ENCODE peak calls at places on chromosomes 1 and 21, in six cellular contexts. One of them, this sample, is unnamed.

GRCh38 chr1:237012789-237013383 is 8.6 kb upstream of the MT1HL1 start:
- DNase-seq in trophoblast cell: no peak
- DNase-seq in mesenchymal stem cell: no peak
- DNase-seq in IMR-90: no peak
- DNase-seq in H1: no peak
- DNase-seq in neuronal stem cell: no peak
- DNase-seq in this sample: no peak

GRCh38 chr1:36349241-36349671 is 25.8 kb upstream of the EVA1B start:
- DNase-seq in mesenchymal stem cell: peak
- DNase-seq in neuronal stem cell: no peak
- DNase-seq in trophoblast cell: peak
- DNase-seq in IMR-90: peak
- DNase-seq in H1: no peak
- DNase-seq in this sample: no peak

GRCh38 chr1:81894867-81895266 is 94.1 kb downstream of the ADGRL2 start:
- DNase-seq in neuronal stem cell: no peak
- DNase-seq in IMR-90: no peak
- DNase-seq in mesenchymal stem cell: peak
- DNase-seq in H1: no peak
- DNase-seq in trophoblast cell: no peak
- DNase-seq in this sample: no peak

GRCh38 chr1:55870076-55870475 is 654.9 kb upstream of the USP24 start:
- DNase-seq in IMR-90: no peak
- DNase-seq in mesenchymal stem cell: no peak
- DNase-seq in trophoblast cell: no peak
- DNase-seq in neuronal stem cell: no peak
- DNase-seq in H1: no peak
- DNase-seq in this sample: no peak

GRCh38 chr1:153794671-153795324 is 19.6 kb downstream of the SLC27A3 start:
- DNase-seq in neuronal stem cell: peak
- DNase-seq in trophoblast cell: no peak
- DNase-seq in IMR-90: no peak
- DNase-seq in mesenchymal stem cell: no peak
- DNase-seq in H1: peak
- DNase-seq in this sample: no peak

GRCh38 chr1:211735208-211736170 is 60.1 kb upstream of the NEK2 start:
- DNase-seq in H1: peak
- DNase-seq in mesenchymal stem cell: peak
- DNase-seq in trophoblast cell: peak
- DNase-seq in neuronal stem cell: no peak
- DNase-seq in IMR-90: peak
- DNase-seq in this sample: peak

GRCh38 chr1:8862528-8862927 is 16.0 kb downstream of the ENO1 start:
- DNase-seq in mesenchymal stem cell: peak
- DNase-seq in H1: peak
- DNase-seq in neuronal stem cell: no peak
- DNase-seq in trophoblast cell: no peak
- DNase-seq in IMR-90: no peak
- DNase-seq in this sample: peak

GRCh38 chr1:37167479-37167878 is 133.2 kb upstream of the GRIK3 start:
- DNase-seq in mesenchymal stem cell: no peak
- DNase-seq in H1: no peak
- DNase-seq in neuronal stem cell: no peak
- DNase-seq in trophoblast cell: no peak
- DNase-seq in IMR-90: no peak
- DNase-seq in this sample: no peak

GRCh38 chr1:39691383-39692151 is at the start of gene HPCAL4:
- DNase-seq in neuronal stem cell: peak
- DNase-seq in mesenchymal stem cell: peak
- DNase-seq in H1: peak
- DNase-seq in IMR-90: peak
- DNase-seq in trophoblast cell: peak
- DNase-seq in this sample: peak

GRCh38 chr1:29195875-29196274 is 14.2 kb upstream of the SRSF4 start:
- DNase-seq in neuronal stem cell: no peak
- DNase-seq in IMR-90: no peak
- DNase-seq in trophoblast cell: no peak
- DNase-seq in mesenchymal stem cell: no peak
- DNase-seq in H1: no peak
- DNase-seq in this sample: no peak

GRCh38 chr21:43824250-43824882 is 35.0 kb downstream of the RRP1 start:
- DNase-seq in trophoblast cell: no peak
- DNase-seq in H1: no peak
- DNase-seq in neuronal stem cell: no peak
- DNase-seq in IMR-90: peak
- DNase-seq in mesenchymal stem cell: peak
- DNase-seq in this sample: no peak

GRCh38 chr1:39818482-39818881 is 29.8 kb upstream of the BMP8B start:
- DNase-seq in neuronal stem cell: no peak
- DNase-seq in H1: no peak
- DNase-seq in IMR-90: no peak
- DNase-seq in trophoblast cell: no peak
- DNase-seq in mesenchymal stem cell: no peak
- DNase-seq in this sample: no peak

GRCh38 chr1:121587230-121587569 is 402.4 kb downstream of the SRGAP2C start:
- DNase-seq in trophoblast cell: no peak
- DNase-seq in neuronal stem cell: no peak
- DNase-seq in mesenchymal stem cell: no peak
- DNase-seq in IMR-90: no peak
- DNase-seq in H1: no peak
- DNase-seq in this sample: no peak

GRCh38 chr1:230982698-230983097 is 3.8 kb downstream of the ARV1 start:
- DNase-seq in mesenchymal stem cell: peak
- DNase-seq in neuronal stem cell: no peak
- DNase-seq in IMR-90: peak
- DNase-seq in trophoblast cell: no peak
- DNase-seq in H1: no peak
- DNase-seq in this sample: no peak

GRCh38 chr1:96722161-96722908 is 751 bp downstream of the PTBP2 start:
- DNase-seq in mesenchymal stem cell: peak
- DNase-seq in neuronal stem cell: peak
- DNase-seq in IMR-90: peak
- DNase-seq in H1: peak
- DNase-seq in trophoblast cell: peak
- DNase-seq in this sample: peak

GRCh38 chr1:111032295-111032897 is 68.7 kb upstream of the LRIF1 start:
- DNase-seq in trophoblast cell: peak
- DNase-seq in IMR-90: peak
- DNase-seq in neuronal stem cell: peak
- DNase-seq in mesenchymal stem cell: peak
- DNase-seq in H1: no peak
- DNase-seq in this sample: peak

GRCh38 chr1:169779150-169779549 is 15.6 kb downstream of the METTL18 start:
- DNase-seq in neuronal stem cell: no peak
- DNase-seq in H1: no peak
- DNase-seq in mesenchymal stem cell: no peak
- DNase-seq in IMR-90: no peak
- DNase-seq in trophoblast cell: no peak
- DNase-seq in this sample: no peak

GRCh38 chr1:95086949-95087533 is 14.3 kb upstream of the ALG14 start:
- DNase-seq in H1: no peak
- DNase-seq in mesenchymal stem cell: peak
- DNase-seq in trophoblast cell: no peak
- DNase-seq in neuronal stem cell: no peak
- DNase-seq in IMR-90: peak
- DNase-seq in this sample: peak

GRCh38 chr21:20443558-20444155 is 554.6 kb upstream of the NCAM2 start:
- DNase-seq in mesenchymal stem cell: no peak
- DNase-seq in IMR-90: no peak
- DNase-seq in trophoblast cell: no peak
- DNase-seq in neuronal stem cell: peak
- DNase-seq in H1: no peak
- DNase-seq in this sample: peak

GRCh38 chr1:94542088-94542671 is 621 bp upstream of the F3 start:
- DNase-seq in mesenchymal stem cell: peak
- DNase-seq in neuronal stem cell: no peak
- DNase-seq in H1: peak
- DNase-seq in IMR-90: peak
- DNase-seq in trophoblast cell: peak
- DNase-seq in this sample: peak

GRCh38 chr1:156422602-156423091 is 53.6 kb downstream of the RHBG start:
- DNase-seq in trophoblast cell: peak
- DNase-seq in mesenchymal stem cell: no peak
- DNase-seq in H1: no peak
- DNase-seq in IMR-90: no peak
- DNase-seq in neuronal stem cell: no peak
- DNase-seq in this sample: peak

GRCh38 chr1:235679005-235679404 is 29.4 kb upstream of the GNG4 start:
- DNase-seq in mesenchymal stem cell: no peak
- DNase-seq in trophoblast cell: no peak
- DNase-seq in H1: no peak
- DNase-seq in IMR-90: no peak
- DNase-seq in neuronal stem cell: no peak
- DNase-seq in this sample: no peak

GRCh38 chr1:110207831-110208230 is 2.3 kb upstream of the KCNC4 start:
- DNase-seq in IMR-90: peak
- DNase-seq in neuronal stem cell: peak
- DNase-seq in H1: peak
- DNase-seq in mesenchymal stem cell: peak
- DNase-seq in trophoblast cell: peak
- DNase-seq in this sample: peak

GRCh38 chr1:100034465-100034864 is 64.7 kb downstream of the SLC35A3 start:
- DNase-seq in H1: no peak
- DNase-seq in mesenchymal stem cell: peak
- DNase-seq in neuronal stem cell: no peak
- DNase-seq in IMR-90: peak
- DNase-seq in trophoblast cell: no peak
- DNase-seq in this sample: peak

GRCh38 chr21:26961704-26962103 is 5.2 kb downstream of the ADAMTS5 start:
- DNase-seq in neuronal stem cell: no peak
- DNase-seq in IMR-90: no peak
- DNase-seq in trophoblast cell: no peak
- DNase-seq in H1: peak
- DNase-seq in mesenchymal stem cell: no peak
- DNase-seq in this sample: peak

GRCh38 chr1:94924967-94925366 is 1.9 kb downstream of the CNN3 start:
- DNase-seq in mesenchymal stem cell: no peak
- DNase-seq in trophoblast cell: no peak
- DNase-seq in IMR-90: peak
- DNase-seq in neuronal stem cell: no peak
- DNase-seq in H1: no peak
- DNase-seq in this sample: no peak

GRCh38 chr1:169999357-169999756 is 75.1 kb downstream of the KIFAP3 start:
- DNase-seq in mesenchymal stem cell: peak
- DNase-seq in trophoblast cell: no peak
- DNase-seq in neuronal stem cell: no peak
- DNase-seq in IMR-90: peak
- DNase-seq in H1: no peak
- DNase-seq in this sample: no peak

GRCh38 chr1:59703918-59704378 is 110.8 kb upstream of the HOOK1 start:
- DNase-seq in mesenchymal stem cell: no peak
- DNase-seq in trophoblast cell: peak
- DNase-seq in H1: no peak
- DNase-seq in IMR-90: peak
- DNase-seq in neuronal stem cell: no peak
- DNase-seq in this sample: no peak

GRCh38 chr1:183164963-183165362 is 21.1 kb upstream of the LAMC2 start:
- DNase-seq in IMR-90: no peak
- DNase-seq in trophoblast cell: no peak
- DNase-seq in mesenchymal stem cell: no peak
- DNase-seq in H1: no peak
- DNase-seq in neuronal stem cell: no peak
- DNase-seq in this sample: peak

GRCh38 chr1:152511596-152511995 is 993 bp downstream of the LCE5A start:
- DNase-seq in mesenchymal stem cell: no peak
- DNase-seq in trophoblast cell: no peak
- DNase-seq in neuronal stem cell: no peak
- DNase-seq in H1: no peak
- DNase-seq in IMR-90: no peak
- DNase-seq in this sample: no peak

DNA sequence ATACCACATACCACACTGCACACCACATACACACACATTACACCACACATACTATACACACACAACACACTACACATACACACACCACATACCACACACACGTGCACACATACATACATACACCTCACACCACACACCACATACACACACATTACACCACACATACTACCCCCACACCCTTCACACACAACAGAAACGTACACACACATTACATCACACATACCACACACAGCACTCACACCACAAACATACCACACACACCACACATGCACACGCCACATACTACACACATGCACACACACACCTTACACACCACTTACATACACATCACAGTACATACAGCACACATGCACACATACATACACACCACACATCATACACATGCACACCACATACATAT is 28.5 kb downstream of the RAB7B start:
- DNase-seq in mesenchymal stem cell: no peak
- DNase-seq in IMR-90: no peak
- DNase-seq in neuronal stem cell: no peak
- DNase-seq in H1: no peak
- DNase-seq in trophoblast cell: no peak
- DNase-seq in this sample: no peak
- H4K8ac ChIP-seq in mesenchymal stem cell: no peak
- H4K8ac ChIP-seq in IMR-90: no peak
- H4K8ac ChIP-seq in neuronal stem cell: peak
- H4K8ac ChIP-seq in H1: no peak
- H4K8ac ChIP-seq in trophoblast cell: no peak
- H4K8ac ChIP-seq in this sample: no peak

GRCh38 chr1:85607913-85608250 is 27.3 kb downstream of the CCN1 start:
- DNase-seq in mesenchymal stem cell: no peak
- DNase-seq in H1: peak
- DNase-seq in IMR-90: peak
- DNase-seq in trophoblast cell: no peak
- DNase-seq in neuronal stem cell: no peak
- DNase-seq in this sample: no peak
- H2AK5ac ChIP-seq in mesenchymal stem cell: peak
- H2AK5ac ChIP-seq in H1: peak
- H2AK5ac ChIP-seq in IMR-90: peak
- H2AK5ac ChIP-seq in trophoblast cell: peak
- H2AK5ac ChIP-seq in neuronal stem cell: no peak
- H2AK5ac ChIP-seq in this sample: no peak

DNA sequence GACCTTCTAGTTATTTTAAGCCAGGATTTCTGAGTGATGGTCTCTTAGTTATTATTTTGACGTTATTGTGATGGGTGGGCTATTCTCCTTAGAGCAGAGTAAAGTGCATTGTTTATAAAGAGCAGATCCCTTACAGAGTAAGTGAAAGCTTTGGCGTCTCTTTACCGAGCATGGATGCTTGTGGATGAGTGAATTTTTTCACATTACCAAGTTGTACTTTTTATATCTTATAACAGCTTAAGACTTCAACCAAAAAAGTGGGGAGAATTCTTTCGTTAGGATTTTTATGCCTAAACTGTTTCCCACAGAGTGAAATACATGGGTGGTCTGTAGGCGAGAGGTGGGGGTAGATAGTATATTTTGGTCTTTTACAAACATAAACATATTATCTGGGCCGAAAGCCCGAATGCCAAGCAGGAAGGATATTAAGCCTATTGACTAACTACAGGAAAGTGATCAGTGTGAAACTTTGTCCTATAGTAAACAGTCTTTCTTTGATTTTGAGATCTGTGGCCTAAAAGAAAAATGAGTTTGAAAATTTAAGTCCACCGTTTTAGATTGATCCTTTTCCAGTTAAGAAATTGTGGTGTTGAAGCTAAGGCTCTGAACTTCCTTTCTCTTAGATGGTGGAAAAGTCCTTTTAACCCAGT is 279.0 kb upstream of the C1orf105 start:
- DNase-seq in mesenchymal stem cell: peak
- DNase-seq in neuronal stem cell: no peak
- DNase-seq in H1: no peak
- DNase-seq in trophoblast cell: no peak
- DNase-seq in IMR-90: no peak
- DNase-seq in this sample: no peak
- H3K4me3 ChIP-seq in mesenchymal stem cell: no peak
- H3K4me3 ChIP-seq in neuronal stem cell: no peak
- H3K4me3 ChIP-seq in H1: no peak
- H3K4me3 ChIP-seq in trophoblast cell: no peak
- H3K4me3 ChIP-seq in IMR-90: peak
- H3K4me3 ChIP-seq in this sample: no peak

GRCh38 chr1:243597383-243597782 is 252.7 kb downstream of the AKT3 start:
- DNase-seq in trophoblast cell: peak
- DNase-seq in IMR-90: peak
- DNase-seq in neuronal stem cell: no peak
- DNase-seq in mesenchymal stem cell: peak
- DNase-seq in H1: no peak
- DNase-seq in this sample: no peak
- H4K8ac ChIP-seq in trophoblast cell: no peak
- H4K8ac ChIP-seq in IMR-90: peak
- H4K8ac ChIP-seq in neuronal stem cell: no peak
- H4K8ac ChIP-seq in mesenchymal stem cell: no peak
- H4K8ac ChIP-seq in H1: no peak
- H4K8ac ChIP-seq in this sample: no peak